ENCODE peak calls at places on chromosomes 6 and 20, in seven cellular contexts. One of them, this sample, is unnamed.

GRCh38 chr6:26246057-26246456 is 118.9 kb upstream of the BTN3A2 start:
- DNase-seq in CD4-positive, alpha-beta T cell: no peak
- DNase-seq in A549: no peak
- DNase-seq in H9: no peak
- DNase-seq in CD8-positive, alpha-beta T cell: no peak
- DNase-seq in testis: no peak
- DNase-seq in spleen: no peak
- DNase-seq in this sample: no peak

GRCh38 chr6:111614833-111615582 is 9.3 kb upstream of the TRAF3IP2 start:
- DNase-seq in H9: peak; percentile 87
- DNase-seq in CD8-positive, alpha-beta T cell: no peak
- DNase-seq in CD4-positive, alpha-beta T cell: no peak
- DNase-seq in A549: no peak
- DNase-seq in spleen: no peak
- DNase-seq in testis: no peak
- DNase-seq in this sample: no peak

GRCh38 chr20:50523552-50524167 is 13.5 kb downstream of the PTPN1 start:
- DNase-seq in CD4-positive, alpha-beta T cell: no peak
- DNase-seq in spleen: no peak
- DNase-seq in H9: no peak
- DNase-seq in A549: no peak
- DNase-seq in testis: no peak
- DNase-seq in CD8-positive, alpha-beta T cell: no peak
- DNase-seq in this sample: no peak

GRCh38 chr6:121951918-121952379 is 447.5 kb upstream of the HSF2 start:
- DNase-seq in A549: no peak
- DNase-seq in CD8-positive, alpha-beta T cell: no peak
- DNase-seq in CD4-positive, alpha-beta T cell: no peak
- DNase-seq in spleen: peak; percentile 47
- DNase-seq in testis: peak; percentile 22
- DNase-seq in H9: no peak
- DNase-seq in this sample: no peak

GRCh38 chr6:142819603-142820335 is 125.2 kb downstream of the HIVEP2 start:
- DNase-seq in CD8-positive, alpha-beta T cell: peak; percentile 47
- DNase-seq in spleen: no peak
- DNase-seq in CD4-positive, alpha-beta T cell: no peak
- DNase-seq in H9: no peak
- DNase-seq in testis: no peak
- DNase-seq in A549: no peak
- DNase-seq in this sample: no peak

GRCh38 chr20:35886537-35886936 is 67.8 kb downstream of the SCAND1 start:
- DNase-seq in testis: no peak
- DNase-seq in H9: no peak
- DNase-seq in CD8-positive, alpha-beta T cell: no peak
- DNase-seq in spleen: no peak
- DNase-seq in CD4-positive, alpha-beta T cell: no peak
- DNase-seq in A549: no peak
- DNase-seq in this sample: no peak

GRCh38 chr6:69216127-69216526 is 580.7 kb downstream of the LMBRD1 start:
- DNase-seq in A549: no peak
- DNase-seq in CD4-positive, alpha-beta T cell: no peak
- DNase-seq in spleen: no peak
- DNase-seq in H9: no peak
- DNase-seq in CD8-positive, alpha-beta T cell: no peak
- DNase-seq in testis: no peak
- DNase-seq in this sample: no peak

GRCh38 chr6:29589423-29590048 is 4.6 kb downstream of the OR2H2 start:
- DNase-seq in H9: peak; percentile 49
- DNase-seq in A549: peak; percentile 19
- DNase-seq in CD8-positive, alpha-beta T cell: peak; percentile 52
- DNase-seq in spleen: no peak
- DNase-seq in testis: peak; percentile 58
- DNase-seq in CD4-positive, alpha-beta T cell: peak; percentile 36
- DNase-seq in this sample: peak; percentile 21

DNA sequence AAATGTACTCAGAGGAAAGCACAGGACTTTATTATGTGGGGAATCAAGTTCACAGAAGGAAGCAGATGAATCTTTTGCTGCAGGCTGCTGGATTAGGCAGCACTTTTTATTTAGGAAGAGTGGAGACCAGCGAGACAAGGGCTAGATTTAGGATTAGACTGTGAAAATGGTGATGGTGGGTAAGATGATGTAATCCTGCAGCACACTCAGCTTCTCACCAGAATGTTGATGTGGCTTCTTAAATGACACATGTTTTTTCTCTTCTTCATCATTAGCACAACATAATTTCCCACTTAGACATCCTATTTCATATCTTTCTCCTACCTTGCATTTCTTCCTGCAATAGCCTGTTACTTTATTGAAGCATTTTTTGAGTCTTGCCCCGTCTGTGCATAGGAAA is 1.8 kb downstream of the DEFB128 start:
- DNase-seq in CD8-positive, alpha-beta T cell: no peak
- DNase-seq in CD4-positive, alpha-beta T cell: no peak
- DNase-seq in spleen: no peak
- DNase-seq in A549: no peak
- DNase-seq in testis: no peak
- DNase-seq in H9: no peak
- DNase-seq in this sample: no peak
- H3K9me3 ChIP-seq in CD8-positive, alpha-beta T cell: no peaks in the 10 kb centered on the region
- H3K9me3 ChIP-seq in CD4-positive, alpha-beta T cell: peaks cover 5% of the 10 kb centered on the region
- H3K9me3 ChIP-seq in spleen: peaks cover 8% of the 10 kb centered on the region
- H3K9me3 ChIP-seq in A549: no peaks in the 10 kb centered on the region
- H3K9me3 ChIP-seq in testis: no peaks in the 10 kb centered on the region
- H3K9me3 ChIP-seq in H9: peaks cover 18% of the 10 kb centered on the region
- H3K9me3 ChIP-seq in this sample: peaks cover 3% of the 10 kb centered on the region

GRCh38 chr6:155352130-155352420 is 37.8 kb upstream of the TFB1M start:
- DNase-seq in testis: no peak
- DNase-seq in CD8-positive, alpha-beta T cell: no peak
- DNase-seq in CD4-positive, alpha-beta T cell: no peak
- DNase-seq in spleen: no peak
- DNase-seq in H9: no peak
- DNase-seq in A549: no peak
- DNase-seq in this sample: no peak

GRCh38 chr6:155349129-155349528 is 34.8 kb upstream of the TFB1M start:
- DNase-seq in H9: no peak
- DNase-seq in CD4-positive, alpha-beta T cell: no peak
- DNase-seq in CD8-positive, alpha-beta T cell: no peak
- DNase-seq in testis: no peak
- DNase-seq in spleen: no peak
- DNase-seq in A549: no peak
- DNase-seq in this sample: no peak

GRCh38 chr6:155347800-155348199 is 33.5 kb upstream of the TFB1M start:
- DNase-seq in spleen: no peak
- DNase-seq in A549: no peak
- DNase-seq in H9: no peak
- DNase-seq in CD8-positive, alpha-beta T cell: no peak
- DNase-seq in testis: no peak
- DNase-seq in CD4-positive, alpha-beta T cell: no peak
- DNase-seq in this sample: no peak

GRCh38 chr6:155351273-155352129 is 37.2 kb upstream of the TFB1M start:
- DNase-seq in spleen: no peak
- DNase-seq in H9: no peak
- DNase-seq in testis: no peak
- DNase-seq in CD8-positive, alpha-beta T cell: no peak
- DNase-seq in CD4-positive, alpha-beta T cell: no peak
- DNase-seq in A549: no peak
- DNase-seq in this sample: no peak

DNA sequence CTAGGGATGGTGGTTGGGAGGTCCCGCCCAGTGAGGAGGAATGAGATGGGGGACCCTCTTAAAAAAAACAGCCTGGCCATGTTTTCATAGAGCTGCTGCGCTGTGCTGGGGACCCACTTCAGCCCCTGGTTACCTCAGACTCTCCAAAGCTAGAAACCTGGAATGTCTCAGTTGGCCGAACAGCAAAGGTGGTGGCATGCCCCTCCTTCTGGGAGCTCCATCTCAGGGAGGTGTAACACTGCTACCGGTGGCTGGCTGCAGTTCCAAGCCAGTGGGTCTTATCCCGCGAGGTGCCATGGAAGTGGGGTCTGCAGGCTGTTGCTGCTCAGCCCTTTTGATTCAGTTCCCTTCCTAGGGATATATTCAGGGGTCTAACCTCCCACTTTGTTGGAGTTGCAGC is 35.7 kb upstream of the TFB1M start:
- DNase-seq in H9: no peak
- DNase-seq in CD4-positive, alpha-beta T cell: no peak
- DNase-seq in testis: no peak
- DNase-seq in spleen: no peak
- DNase-seq in CD8-positive, alpha-beta T cell: no peak
- DNase-seq in A549: no peak
- DNase-seq in this sample: no peak
- H3K9me3 ChIP-seq in H9: no peaks in the 10 kb centered on the region
- H3K9me3 ChIP-seq in CD4-positive, alpha-beta T cell: peaks cover 13% of the 10 kb centered on the region
- H3K9me3 ChIP-seq in testis: no peaks in the 10 kb centered on the region
- H3K9me3 ChIP-seq in spleen: peaks cover 16% of the 10 kb centered on the region
- H3K9me3 ChIP-seq in CD8-positive, alpha-beta T cell: no peaks in the 10 kb centered on the region
- H3K9me3 ChIP-seq in A549: peaks cover 21% of the 10 kb centered on the region
- H3K9me3 ChIP-seq in this sample: peaks cover 3% of the 10 kb centered on the region

DNA sequence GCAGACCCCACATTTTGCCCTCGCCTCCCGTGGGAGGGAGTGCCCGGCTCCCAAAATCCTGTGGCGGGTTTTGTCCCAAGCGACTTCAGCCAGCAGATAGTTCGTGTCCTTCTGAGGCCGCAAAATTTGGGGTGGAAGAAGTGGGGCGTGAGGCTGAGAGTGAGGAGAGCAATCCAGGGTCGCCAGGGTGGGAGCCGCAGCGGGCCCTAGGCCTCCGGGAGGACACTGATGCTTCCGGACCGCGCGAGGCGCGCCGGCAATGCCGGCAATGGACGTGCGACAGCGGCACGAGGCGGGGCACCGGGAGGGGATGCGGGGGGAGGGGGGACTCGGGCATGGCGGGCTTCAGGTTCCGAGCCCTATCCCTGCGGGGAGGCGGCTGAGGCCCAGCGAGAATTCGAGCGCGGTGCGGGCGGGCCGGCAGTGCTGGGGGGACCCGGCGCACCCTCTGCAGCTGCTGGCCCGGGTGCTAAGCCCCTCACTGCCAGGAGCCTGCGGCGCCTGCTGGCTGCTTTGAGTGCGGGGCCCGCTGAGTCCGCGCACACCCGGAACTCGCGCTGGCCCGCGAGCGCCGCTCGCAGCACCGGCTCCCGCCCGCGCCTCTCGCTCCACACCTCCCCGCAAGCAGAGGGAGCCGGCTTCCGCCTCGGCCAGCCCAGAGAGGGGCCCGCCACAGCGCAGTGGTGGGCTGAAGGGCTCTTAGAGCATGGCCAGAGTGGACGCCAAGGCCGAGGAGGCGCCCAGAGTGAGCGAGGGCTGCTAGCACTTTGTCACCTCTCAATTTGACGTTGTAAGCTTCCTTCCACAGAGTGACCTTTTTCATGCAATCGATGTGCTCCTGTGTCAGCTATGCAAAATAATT is 143.8 kb downstream of the LPA start:
- DNase-seq in CD8-positive, alpha-beta T cell: peak; percentile 78
- DNase-seq in testis: peak; percentile 89
- DNase-seq in A549: peak; percentile 61
- DNase-seq in H9: peak; percentile 80
- DNase-seq in CD4-positive, alpha-beta T cell: peak; percentile 64
- DNase-seq in spleen: peak; percentile 93
- DNase-seq in this sample: peak; percentile 66
- H3K9me3 ChIP-seq in CD8-positive, alpha-beta T cell: no peaks in the 10 kb centered on the region
- H3K9me3 ChIP-seq in testis: no peaks in the 10 kb centered on the region
- H3K9me3 ChIP-seq in A549: no peaks in the 10 kb centered on the region
- H3K9me3 ChIP-seq in H9: no peaks in the 10 kb centered on the region
- H3K9me3 ChIP-seq in CD4-positive, alpha-beta T cell: no peaks in the 10 kb centered on the region
- H3K9me3 ChIP-seq in spleen: no peaks in the 10 kb centered on the region
- H3K9me3 ChIP-seq in this sample: no peaks in the 10 kb centered on the region

GRCh38 chr6:19368511-19368910 is 468.7 kb upstream of the ID4 start:
- DNase-seq in H9: no peak
- DNase-seq in spleen: no peak
- DNase-seq in CD4-positive, alpha-beta T cell: no peak
- DNase-seq in A549: no peak
- DNase-seq in testis: no peak
- DNase-seq in CD8-positive, alpha-beta T cell: no peak
- DNase-seq in this sample: no peak

GRCh38 chr6:19375613-19376012 is 461.6 kb upstream of the ID4 start:
- DNase-seq in A549: no peak
- DNase-seq in spleen: no peak
- DNase-seq in testis: no peak
- DNase-seq in CD4-positive, alpha-beta T cell: no peak
- DNase-seq in H9: no peak
- DNase-seq in CD8-positive, alpha-beta T cell: no peak
- DNase-seq in this sample: no peak

GRCh38 chr6:19369770-19370169 is 467.4 kb upstream of the ID4 start:
- DNase-seq in CD4-positive, alpha-beta T cell: no peak
- DNase-seq in A549: no peak
- DNase-seq in spleen: no peak
- DNase-seq in testis: no peak
- DNase-seq in CD8-positive, alpha-beta T cell: no peak
- DNase-seq in H9: no peak
- DNase-seq in this sample: no peak
- H3K9me3 ChIP-seq in CD4-positive, alpha-beta T cell: no peaks in the 10 kb centered on the region
- H3K9me3 ChIP-seq in A549: no peaks in the 10 kb centered on the region
- H3K9me3 ChIP-seq in spleen: no peaks in the 10 kb centered on the region
- H3K9me3 ChIP-seq in testis: no peaks in the 10 kb centered on the region
- H3K9me3 ChIP-seq in CD8-positive, alpha-beta T cell: no peaks in the 10 kb centered on the region
- H3K9me3 ChIP-seq in H9: no peaks in the 10 kb centered on the region
- H3K9me3 ChIP-seq in this sample: no peaks in the 10 kb centered on the region

DNA sequence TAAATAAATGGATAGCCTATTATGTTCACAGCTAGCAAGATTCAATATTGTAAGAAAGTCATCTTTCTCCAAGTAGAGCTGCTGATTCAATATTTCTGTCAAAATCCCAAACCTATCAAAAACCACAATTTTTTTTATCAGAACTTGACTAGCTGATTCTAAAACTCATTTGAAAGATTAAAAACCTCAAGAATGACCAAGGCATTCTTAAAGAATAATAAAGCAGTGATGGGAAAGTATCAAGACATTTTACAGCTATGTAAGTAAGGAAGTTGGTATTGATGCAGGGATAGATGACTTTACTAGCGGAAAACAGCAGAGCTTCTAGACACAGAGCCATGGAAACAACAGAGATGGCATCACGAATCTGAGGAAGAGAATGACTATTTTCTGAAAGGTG is 64.7 kb downstream of the SAMD3 start:
- DNase-seq in spleen: no peak
- DNase-seq in H9: no peak
- DNase-seq in testis: no peak
- DNase-seq in CD8-positive, alpha-beta T cell: no peak
- DNase-seq in A549: no peak
- DNase-seq in CD4-positive, alpha-beta T cell: no peak
- DNase-seq in this sample: no peak
- H3K9me3 ChIP-seq in spleen: no peaks in the 10 kb centered on the region
- H3K9me3 ChIP-seq in H9: no peaks in the 10 kb centered on the region
- H3K9me3 ChIP-seq in testis: no peaks in the 10 kb centered on the region
- H3K9me3 ChIP-seq in CD8-positive, alpha-beta T cell: no peaks in the 10 kb centered on the region
- H3K9me3 ChIP-seq in A549: no peaks in the 10 kb centered on the region
- H3K9me3 ChIP-seq in CD4-positive, alpha-beta T cell: no peaks in the 10 kb centered on the region
- H3K9me3 ChIP-seq in this sample: no peaks in the 10 kb centered on the region

This sample was measured in T-helper 17 cell.